ENCODE peak calls at places on chromosomes 5 and 9, in eight cellular contexts. X is fibroblast of pulmonary artery; E is CD4-positive, alpha-beta T cell; U is upper lobe of right lung; W is nephron progenitor cell; D is neural progenitor cell; F is mammary epithelial cell; K is K562. R is an unnamed sample.

GRCh38 chr5:53378590-53379247 is 101.7 kb upstream of the FST start:
- DNase-seq in X (peak), E (no peak), U (no peak), W (no peak), D (no peak), F (peak), K (no peak), R (no peak)

GRCh38 chr9:95947118-95947517 is 71.6 kb downstream of the ERCC6L2 start:
- DNase-seq in X (no peak), E (no peak), U (no peak), W (no peak), D (no peak), F (no peak), K (no peak), R (no peak)

GRCh38 chr5:32426440-32427151 is 17.9 kb downstream of the ZFR start:
- DNase-seq in X (no peak), E (no peak), U (no peak), W (no peak), D (no peak), F (no peak), K (no peak), R (no peak)

GRCh38 chr5:9947231-9947693 is 302.4 kb downstream of the ATPSCKMT start:
- DNase-seq in X (peak), E (no peak), U (no peak), W (no peak), D (no peak), F (peak), K (no peak), R (no peak)

GRCh38 chr5:123916331-123917121 is 404.5 kb downstream of the CSNK1G3 start:
- DNase-seq in X (peak), E (no peak), U (no peak), W (no peak), D (no peak), F (peak), K (no peak), R (no peak)

GRCh38 chr5:146027746-146028145 is 77.6 kb downstream of the PLAC8L1 start:
- DNase-seq in X (no peak), E (no peak), U (no peak), W (no peak), D (no peak), F (peak), K (no peak), R (no peak)

GRCh38 chr5:145443366-145443765 is 391.8 kb downstream of the PRELID2 start:
- DNase-seq in X (no peak), E (no peak), U (no peak), W (no peak), D (no peak), F (no peak), K (no peak), R (no peak)

GRCh38 chr5:10699987-10700386 is 61.0 kb downstream of the DAP start:
- DNase-seq in X (no peak), E (no peak), U (no peak), W (no peak), D (no peak), F (no peak), K (no peak), R (no peak)

GRCh38 chr5:572398-573019 is 39.6 kb upstream of the CEP72 start:
- DNase-seq in X (no peak), E (no peak), U (no peak), W (no peak), D (no peak), F (no peak), K (no peak), R (peak)

GRCh38 chr5:148933903-148934432 is 107.6 kb downstream of the ADRB2 start:
- DNase-seq in X (no peak), E (no peak), U (no peak), W (no peak), D (no peak), F (no peak), K (no peak), R (no peak)

GRCh38 chr5:87524217-87524616 is 111.5 kb upstream of the CCNH start:
- DNase-seq in X (no peak), E (no peak), U (no peak), W (no peak), D (no peak), F (no peak), K (no peak), R (no peak)

GRCh38 chr9:36833954-36834353 is 200.1 kb downstream of the PAX5 start:
- DNase-seq in X (no peak), E (no peak), U (peak), W (no peak), D (peak), F (no peak), K (peak), R (no peak)

GRCh38 chr5:161498531-161498930 is 48.0 kb downstream of the GABRB2 start:
- DNase-seq in X (no peak), E (no peak), U (no peak), W (no peak), D (no peak), F (no peak), K (no peak), R (no peak)

GRCh38 chr5:9927106-9927505 is 297.0 kb upstream of the TAS2R1 start:
- DNase-seq in X (peak), E (no peak), U (no peak), W (no peak), D (peak), F (no peak), K (no peak), R (no peak)

GRCh38 chr9:134486127-134486995 is 155.2 kb upstream of the COL5A1 start:
- DNase-seq in X (no peak), E (no peak), U (peak), W (no peak), D (no peak), F (no peak), K (no peak), R (no peak)

GRCh38 chr9:75039006-75039405 is 10.9 kb upstream of the CARNMT1 start:
- DNase-seq in X (peak), E (no peak), U (no peak), W (no peak), D (no peak), F (no peak), K (no peak), R (no peak)

GRCh38 chr5:411728-412127 is 31.2 kb upstream of the EXOC3 start:
- DNase-seq in X (no peak), E (no peak), U (peak), W (no peak), D (no peak), F (no peak), K (no peak), R (no peak)

GRCh38 chr5:62690421-62690820 is 111.8 kb downstream of the LRRC70 start:
- DNase-seq in X (no peak), E (no peak), U (no peak), W (no peak), D (peak), F (no peak), K (no peak), R (no peak)

GRCh38 chr5:153629027-153629426 is 138.6 kb downstream of the GRIA1 start:
- DNase-seq in X (peak), E (no peak), U (peak), W (peak), D (peak), F (peak), K (no peak), R (peak)

GRCh38 chr5:132176987-132177386 is 50.7 kb downstream of the P4HA2 start:
- DNase-seq in X (peak), E (no peak), U (no peak), W (no peak), D (no peak), F (no peak), K (no peak), R (no peak)

GRCh38 chr9:114030364-114030763 is 47.7 kb downstream of the AMBP start:
- DNase-seq in X (no peak), E (no peak), U (no peak), W (no peak), D (no peak), F (no peak), K (no peak), R (no peak)

GRCh38 chr5:10607666-10608442 is 44.0 kb downstream of the ANKRD33B start:
- DNase-seq in X (peak), E (no peak), U (no peak), W (no peak), D (peak), F (no peak), K (peak), R (no peak)

GRCh38 chr9:134377976-134378375 is 51.7 kb downstream of the RXRA start:
- DNase-seq in X (no peak), E (no peak), U (peak), W (no peak), D (no peak), F (peak), K (no peak), R (no peak)

GRCh38 chr5:43683884-43684471 is 81.0 kb downstream of the NNT start:
- DNase-seq in X (no peak), E (no peak), U (no peak), W (no peak), D (no peak), F (no peak), K (no peak), R (no peak)

GRCh38 chr9:112002131-112002846 is 105.7 kb downstream of the UGCG start:
- DNase-seq in X (no peak), E (peak), U (no peak), W (no peak), D (no peak), F (no peak), K (no peak), R (no peak)

DNA sequence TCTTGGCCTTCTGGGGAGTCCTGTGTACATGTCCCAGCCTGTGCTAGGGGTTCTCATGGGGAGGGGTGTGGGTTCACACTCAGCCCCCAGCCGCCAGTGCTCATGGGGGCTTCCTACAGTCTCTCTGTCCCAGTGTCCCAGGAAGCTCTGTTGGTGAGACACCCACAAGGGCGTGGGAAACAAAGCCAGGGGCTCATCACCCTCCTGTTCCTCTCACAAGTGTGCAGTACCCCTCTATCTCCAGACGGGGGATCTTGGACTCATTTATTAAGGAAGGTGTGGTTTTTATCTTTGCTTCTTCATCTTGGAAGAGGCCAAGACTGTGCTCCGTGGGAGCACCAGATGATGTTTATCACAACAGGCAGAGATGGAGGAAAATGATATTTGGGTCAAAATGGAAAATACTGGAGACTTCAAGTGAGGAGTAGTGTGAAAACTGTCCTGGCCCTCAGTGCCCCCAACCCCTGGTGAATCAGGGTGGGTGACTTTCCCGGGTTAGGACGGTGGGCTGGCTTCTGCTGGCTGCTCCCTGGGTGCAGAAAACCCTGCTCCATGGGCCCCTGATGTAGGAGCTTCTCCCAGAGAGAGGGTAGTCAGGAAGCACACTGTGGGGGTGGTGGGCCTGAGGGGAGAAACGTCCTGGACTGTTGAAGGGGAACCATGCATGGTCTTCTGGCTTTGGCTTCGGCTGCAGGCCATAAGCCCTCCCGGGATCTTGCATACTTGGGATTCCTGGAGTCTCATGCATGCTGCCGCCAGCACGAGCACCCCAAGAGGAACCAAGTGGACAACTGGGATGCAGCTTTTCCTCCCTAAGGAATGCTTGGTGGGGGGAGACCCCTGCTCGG is 15.3 kb downstream of the TMEM171 start:
- DNase-seq in X (no peak), E (no peak), U (no peak), W (peak), D (peak), F (peak), K (peak), R (no peak)
- TF ChIP-seq CTCF in X (peak), E (peak), U (peak), W (peak), D (peak), F (peak), K (peak), R (no peak)

GRCh38 chr9:127386981-127387380 is 10.0 kb upstream of the SLC2A8 start:
- DNase-seq in X (no peak), E (no peak), U (no peak), W (no peak), D (no peak), F (no peak), K (no peak), R (peak)

GRCh38 chr9:127384016-127384730 is 12.8 kb upstream of the SLC2A8 start:
- DNase-seq in X (no peak), E (no peak), U (peak), W (no peak), D (no peak), F (no peak), K (peak), R (peak)

GRCh38 chr9:127386249-127386648 is 10.7 kb upstream of the SLC2A8 start:
- DNase-seq in X (no peak), E (no peak), U (no peak), W (no peak), D (no peak), F (no peak), K (no peak), R (peak)

GRCh38 chr9:127382541-127382940 is 14.4 kb upstream of the SLC2A8 start:
- DNase-seq in X (no peak), E (no peak), U (no peak), W (no peak), D (no peak), F (no peak), K (no peak), R (peak)

GRCh38 chr9:127384901-127385300 is 12.1 kb upstream of the SLC2A8 start:
- DNase-seq in X (no peak), E (no peak), U (peak), W (no peak), D (no peak), F (no peak), K (peak), R (peak)
- TF ChIP-seq CTCF in X (no peak), E (no peak), U (no peak), W (no peak), D (no peak), F (no peak), K (peak), R (no peak)

GRCh38 chr9:13445123-13445522 is 165.6 kb upstream of the MPDZ start:
- DNase-seq in X (peak), E (no peak), U (no peak), W (no peak), D (no peak), F (no peak), K (no peak), R (no peak)

GRCh38 chr9:13448482-13448881 is 169.0 kb upstream of the MPDZ start:
- DNase-seq in X (no peak), E (no peak), U (no peak), W (no peak), D (no peak), F (no peak), K (no peak), R (no peak)

GRCh38 chr9:13446261-13446660 is 166.8 kb upstream of the MPDZ start:
- DNase-seq in X (no peak), E (no peak), U (no peak), W (no peak), D (no peak), F (no peak), K (no peak), R (no peak)

GRCh38 chr9:13446935-13447334 is 167.4 kb upstream of the MPDZ start:
- DNase-seq in X (peak), E (no peak), U (no peak), W (no peak), D (no peak), F (no peak), K (no peak), R (no peak)

GRCh38 chr9:13447551-13448422 is 168.3 kb upstream of the MPDZ start:
- DNase-seq in X (peak), E (no peak), U (no peak), W (no peak), D (no peak), F (no peak), K (peak), R (no peak)
- TF ChIP-seq CTCF in X (no peak), E (no peak), U (no peak), W (no peak), D (no peak), F (no peak), K (no peak), R (no peak)

GRCh38 chr9:94794768-94795167 is 68.3 kb downstream of the AOPEP start:
- DNase-seq in X (no peak), E (no peak), U (no peak), W (no peak), D (no peak), F (no peak), K (no peak), R (no peak)

GRCh38 chr9:94798201-94798600 is 71.7 kb downstream of the AOPEP start:
- DNase-seq in X (no peak), E (no peak), U (no peak), W (no peak), D (no peak), F (no peak), K (no peak), R (no peak)

GRCh38 chr9:94798668-94799067 is 72.2 kb downstream of the AOPEP start:
- DNase-seq in X (no peak), E (no peak), U (no peak), W (no peak), D (no peak), F (no peak), K (no peak), R (no peak)

GRCh38 chr9:94799578-94800264 is 73.2 kb downstream of the AOPEP start:
- DNase-seq in X (peak), E (no peak), U (no peak), W (no peak), D (no peak), F (peak), K (no peak), R (no peak)

GRCh38 chr9:94796687-94797086 is 70.2 kb downstream of the AOPEP start:
- DNase-seq in X (no peak), E (no peak), U (no peak), W (no peak), D (no peak), F (no peak), K (no peak), R (no peak)
- TF ChIP-seq CTCF in X (no peak), E (no peak), U (no peak), W (no peak), D (no peak), F (no peak), K (no peak), R (no peak)

GRCh38 chr5:110043025-110043424 is 353.3 kb downstream of the MAN2A1 start:
- DNase-seq in X (no peak), E (no peak), U (no peak), W (no peak), D (no peak), F (no peak), K (no peak), R (no peak)
- TF ChIP-seq CTCF in X (no peak), E (no peak), U (no peak), W (no peak), D (no peak), F (no peak), K (no peak), R (no peak)

GRCh38 chr5:16406630-16407029 is 59.0 kb downstream of the ZNF622 start:
- DNase-seq in X (no peak), E (no peak), U (no peak), W (no peak), D (no peak), F (no peak), K (no peak), R (no peak)
- TF ChIP-seq CTCF in X (no peak), E (no peak), U (no peak), W (no peak), D (no peak), F (no peak), K (no peak), R (no peak)

GRCh38 chr5:165026971-165027370 is 1521.6 kb downstream of the MAT2B start:
- DNase-seq in X (no peak), E (no peak), U (no peak), W (no peak), D (no peak), F (no peak), K (no peak), R (no peak)

GRCh38 chr5:165031361-165031760 is 1525.9 kb downstream of the MAT2B start:
- DNase-seq in X (no peak), E (no peak), U (no peak), W (no peak), D (no peak), F (no peak), K (no peak), R (no peak)

GRCh38 chr5:165029471-165029870 is 1524.1 kb downstream of the MAT2B start:
- DNase-seq in X (no peak), E (no peak), U (no peak), W (peak), D (peak), F (no peak), K (no peak), R (no peak)
- TF ChIP-seq CTCF in X (no peak), E (no peak), U (peak), W (peak), D (peak), F (peak), K (no peak), R (no peak)